ENCODE peak calls at places on chromosomes 13 and 19, in six cellular contexts. E, R, B, A, I and Z are unnamed samples.

GRCh38 chr19:33260628-33261418 is 35.2 kb upstream of the SLC7A10 start:
- DNase-seq in E (no peak), R (no peak), B (no peak), A (no peak), I (no peak), Z (no peak)

GRCh38 chr19:51887522-51888498 is at the start of gene ZNF577:
- DNase-seq in E (peak; percentile 74), R (peak; percentile 95), B (peak; percentile 95), A (peak; percentile 75), I (peak; percentile 94), Z (peak; percentile 26)

GRCh38 chr19:7428651-7429113 is 60.2 kb downstream of the PEX11G start:
- DNase-seq in E (no peak), R (no peak), B (no peak), A (no peak), I (no peak), Z (no peak)

GRCh38 chr19:8320564-8321066 is 560 bp downstream of the NDUFA7 start:
- DNase-seq in E (no peak), R (peak; percentile 26), B (no peak), A (no peak), I (no peak), Z (no peak)

GRCh38 chr19:13844130-13844631 is 32.8 kb upstream of the NANOS3 start:
- DNase-seq in E (no peak), R (no peak), B (no peak), A (no peak), I (no peak), Z (no peak)

GRCh38 chr19:29837448-29837961 is 25.7 kb downstream of the CCNE1 start:
- DNase-seq in E (no peak), R (no peak), B (no peak), A (no peak), I (no peak), Z (no peak)

GRCh38 chr19:4090351-4091220 is 23.9 kb upstream of the ZBTB7A start:
- DNase-seq in E (no peak), R (no peak), B (no peak), A (no peak), I (no peak), Z (no peak)

GRCh38 chr19:41997121-41997850 is 3.3 kb upstream of the ATP1A3 start:
- DNase-seq in E (no peak), R (peak; percentile 37), B (peak; percentile 45), A (no peak), I (peak; percentile 69), Z (peak; percentile 10)

GRCh38 chr13:73708393-73708985 is 425.7 kb downstream of the KLF12 start:
- DNase-seq in E (peak; percentile 18), R (peak; percentile 84), B (peak; percentile 87), A (peak; percentile 17), I (peak; percentile 45), Z (peak; percentile 65)

GRCh38 chr13:110652231-110652730 is 36.9 kb downstream of the NAXD start:
- DNase-seq in E (no peak), R (no peak), B (no peak), A (no peak), I (no peak), Z (no peak)

GRCh38 chr19:36046443-36047050 is 7.5 kb downstream of the THAP8 start:
- DNase-seq in E (no peak), R (peak; percentile 72), B (peak; percentile 40), A (no peak), I (no peak), Z (no peak)

GRCh38 chr19:2381151-2381822 is 21.2 kb downstream of the TMPRSS9 start:
- DNase-seq in E (no peak), R (no peak), B (peak; percentile 78), A (no peak), I (peak; percentile 36), Z (no peak)

GRCh38 chr13:36965767-36966166 is 33.4 kb downstream of the ALG5 start:
- DNase-seq in E (peak; percentile 14), R (peak; percentile 92), B (peak; percentile 92), A (no peak), I (no peak), Z (peak; percentile 88)

DNA sequence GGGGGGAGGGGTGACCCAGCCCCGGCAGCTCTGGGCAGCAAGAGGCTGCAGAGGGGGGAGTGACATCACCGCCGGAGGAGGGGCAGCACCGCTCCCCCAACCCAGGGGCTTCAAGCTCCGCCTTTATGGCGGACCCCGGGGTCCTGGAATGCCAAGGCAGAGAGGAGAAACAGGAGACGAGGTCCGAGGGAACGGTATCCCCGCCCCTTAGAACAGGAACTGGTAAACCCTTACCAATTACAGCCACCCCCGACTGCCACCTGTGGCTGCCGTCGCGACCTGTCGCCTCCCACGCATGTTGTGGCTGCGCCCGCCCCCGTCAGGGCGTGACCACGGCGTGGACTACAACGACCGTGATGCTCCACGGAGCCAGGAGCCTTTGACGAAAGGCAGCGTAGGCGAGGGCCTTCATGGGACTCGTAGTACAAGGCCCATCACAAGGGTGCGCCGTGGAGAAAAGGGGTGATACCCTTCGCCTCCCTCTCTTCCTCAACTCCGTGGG is 4.1 kb upstream of the KCNC3 start:
- DNase-seq in E (peak; percentile 31), R (peak; percentile 87), B (peak; percentile 82), A (peak; percentile 45), I (peak; percentile 94), Z (peak; percentile 8)
- TF ChIP-seq CTCF in E (no peak), R (no peak), B (peak; percentile 19), A (no peak), I (no peak), Z (no peak)

DNA sequence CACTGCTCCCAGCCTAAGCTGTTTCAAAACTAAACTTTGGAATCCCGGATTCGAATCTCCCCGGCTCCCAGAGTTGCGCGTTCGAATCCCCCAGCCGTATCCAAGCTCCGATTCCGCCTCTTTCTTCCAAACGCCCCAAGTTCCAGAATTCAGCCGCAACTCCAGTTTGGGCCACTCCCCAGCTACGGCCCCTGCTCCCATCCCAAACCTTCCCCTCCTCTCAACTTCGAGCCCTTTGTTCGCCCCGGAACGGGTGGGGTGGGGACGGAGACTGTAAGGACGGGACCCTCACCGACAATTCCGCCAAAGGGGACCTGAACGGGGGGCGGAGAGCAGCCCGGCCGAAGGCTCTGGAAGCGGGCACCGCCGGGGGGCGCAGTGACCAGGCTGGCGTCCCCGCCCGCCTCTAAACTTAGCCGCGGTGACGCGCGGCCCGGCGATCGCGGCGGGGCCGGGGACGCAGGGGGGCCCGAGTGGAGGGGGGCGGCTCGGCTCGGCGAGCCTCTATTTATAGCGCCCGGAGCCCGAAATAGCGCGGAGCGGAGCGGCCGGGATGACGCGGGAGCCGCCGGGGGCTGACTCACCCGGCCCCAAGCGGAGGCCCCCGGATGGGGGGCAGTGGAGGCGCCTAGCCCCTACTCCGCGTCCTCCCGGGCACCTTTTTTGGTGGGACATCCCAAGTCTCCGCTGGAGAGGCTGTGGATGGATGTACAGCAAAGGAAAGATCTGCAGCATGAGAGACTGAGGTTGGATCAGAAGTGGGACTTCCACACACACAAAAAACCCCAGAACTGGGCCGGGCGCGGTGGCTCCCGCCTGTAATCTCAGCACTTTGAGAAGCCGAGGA is 4.9 kb upstream of the ERCC1 start:
- DNase-seq in E (no peak), R (peak; percentile 62), B (peak; percentile 48), A (no peak), I (peak; percentile 57), Z (no peak)
- TF ChIP-seq CTCF in E (peak; percentile 44), R (no peak), B (peak; percentile 53), A (peak; percentile 20), I (peak; percentile 20), Z (peak; percentile 77)

GRCh38 chr13:91123456-91124127 is 223.9 kb upstream of the MIR17HG start:
- DNase-seq in E (no peak), R (no peak), B (no peak), A (no peak), I (no peak), Z (no peak)
- TF ChIP-seq CTCF in E (no peak), R (no peak), B (no peak), A (no peak), I (no peak), Z (no peak)

DNA sequence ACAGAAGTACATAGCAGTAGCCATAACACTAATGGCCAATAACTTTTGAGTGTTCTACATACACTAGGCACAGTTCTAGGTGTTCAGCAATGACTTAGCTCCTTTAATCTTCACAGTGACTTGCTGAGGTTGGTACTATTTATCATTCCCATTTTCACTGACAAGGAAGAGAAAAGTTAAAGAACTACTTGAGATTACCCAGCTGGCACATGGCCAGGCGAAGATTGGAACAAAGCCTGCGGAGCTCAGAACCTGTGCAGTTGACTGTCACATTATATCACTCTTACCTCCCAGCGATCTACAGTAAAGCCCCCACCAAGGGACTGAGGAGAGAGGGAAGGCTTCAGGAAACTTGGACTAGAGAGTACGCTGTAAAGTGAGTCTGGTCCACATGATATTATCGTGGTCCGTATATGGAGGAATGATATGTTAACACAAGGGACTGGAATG is 42.4 kb upstream of the WDFY2 start:
- DNase-seq in E (no peak), R (no peak), B (no peak), A (no peak), I (no peak), Z (no peak)
- TF ChIP-seq CTCF in E (no peak), R (no peak), B (no peak), A (no peak), I (no peak), Z (no peak)

GRCh38 chr13:51803018-51803417 is 945 bp downstream of the DHRS12 start:
- DNase-seq in E (no peak), R (no peak), B (no peak), A (no peak), I (no peak), Z (no peak)

GRCh38 chr13:51805313-51805712 is 1.4 kb upstream of the DHRS12 start:
- DNase-seq in E (no peak), R (no peak), B (no peak), A (no peak), I (no peak), Z (no peak)

GRCh38 chr13:51805925-51806324 is 2.0 kb upstream of the DHRS12 start:
- DNase-seq in E (no peak), R (no peak), B (no peak), A (no peak), I (no peak), Z (no peak)

GRCh38 chr13:51803422-51804294 is at the start of gene DHRS12:
- DNase-seq in E (peak; percentile 48), R (peak; percentile 80), B (peak; percentile 86), A (peak; percentile 88), I (peak; percentile 87), Z (peak; percentile 55)

DNA sequence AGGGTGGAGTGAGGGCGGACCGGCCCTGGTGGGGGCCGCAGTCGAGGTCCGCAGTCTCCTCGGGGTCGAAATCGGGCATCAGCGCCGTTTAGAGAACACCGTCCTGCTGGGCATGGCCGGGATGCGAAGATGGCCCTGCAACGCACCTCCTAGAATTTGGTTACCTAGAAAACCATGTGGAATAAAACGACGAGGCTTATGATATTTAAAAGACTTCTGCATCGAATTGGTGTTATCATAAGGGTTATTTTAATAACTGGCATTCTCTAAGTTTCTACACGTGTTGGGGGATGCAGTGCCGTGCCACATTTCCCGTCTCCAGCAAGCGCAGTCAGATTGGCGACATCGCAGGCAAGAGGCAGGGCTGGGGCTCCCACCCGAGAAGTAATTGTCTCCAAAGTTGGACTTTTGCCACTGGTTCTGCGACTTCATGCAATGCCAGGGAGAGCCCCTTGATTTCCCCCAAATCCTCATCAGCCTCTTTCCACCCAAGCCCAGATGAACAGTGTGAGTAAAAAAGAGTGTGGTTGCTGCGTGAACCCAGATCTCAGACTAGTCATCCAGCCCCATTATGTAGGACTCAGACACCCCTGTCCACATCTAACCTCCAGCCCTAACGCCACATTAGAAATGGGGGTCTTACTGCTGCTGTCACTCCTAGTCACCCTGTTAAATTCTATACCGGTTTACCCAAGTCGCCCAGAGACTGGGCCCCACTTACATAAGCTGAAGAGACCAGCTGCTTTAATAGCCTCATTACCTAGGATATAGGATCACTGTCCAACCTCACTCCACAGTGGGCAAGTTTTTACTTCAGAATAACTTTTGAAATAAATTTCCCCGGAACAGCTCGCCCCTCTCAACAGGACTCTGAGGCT is 571 bp upstream of the DHRS12 start:
- DNase-seq in E (no peak), R (no peak), B (no peak), A (no peak), I (no peak), Z (no peak)
- TF ChIP-seq CTCF in E (no peak), R (no peak), B (no peak), A (no peak), I (no peak), Z (no peak)